ENCODE peak calls at places on chromosomes 4 and X, in five cellular contexts. Z is prostate gland, N is lower leg skin, P is transverse colon, Y is heart left ventricle. D is an unnamed sample.

GRCh38 chr4:96093563-96093962 is 253.7 kb downstream of the PDHA2 start:
- DNase-seq in Z (no peak), N (no peak), P (no peak), Y (no peak), D (no peak)

GRCh38 chr4:168863719-168864632 is 146.1 kb downstream of the CBR4 start:
- DNase-seq in Z (no peak), N (no peak), P (no peak), Y (no peak), D (no peak)

GRCh38 chrX:115642895-115643530 is 82.0 kb downstream of the PLS3 start:
- DNase-seq in Z (peak), N (peak), P (peak), Y (peak), D (peak)

GRCh38 chrX:152897216-152898144 is at the start of gene ZNF185:
- DNase-seq in Z (peak), N (no peak), P (peak), Y (no peak), D (no peak)

GRCh38 chr4:139873111-139873866 is 207.7 kb downstream of the MGST2 start:
- DNase-seq in Z (no peak), N (no peak), P (no peak), Y (no peak), D (no peak)

GRCh38 chrX:48794340-48794920 is 7.4 kb upstream of the HDAC6 start:
- DNase-seq in Z (no peak), N (no peak), P (no peak), Y (no peak), D (no peak)

GRCh38 chr4:7890635-7891393 is 48.8 kb downstream of the AFAP1 start:
- DNase-seq in Z (no peak), N (no peak), P (no peak), Y (no peak), D (no peak)

GRCh38 chrX:140712413-140713173 is 3.0 kb downstream of the LINC00632 start:
- DNase-seq in Z (peak), N (peak), P (peak), Y (peak), D (no peak)

GRCh38 chr4:168817418-168817817 is 192.6 kb downstream of the CBR4 start:
- DNase-seq in Z (no peak), N (no peak), P (no peak), Y (no peak), D (no peak)

GRCh38 chr4:92825186-92825715 is 521.5 kb downstream of the GRID2 start:
- DNase-seq in Z (no peak), N (no peak), P (no peak), Y (no peak), D (no peak)

GRCh38 chr4:110610620-110610939 is 12.3 kb downstream of the PITX2 start:
- DNase-seq in Z (no peak), N (no peak), P (no peak), Y (no peak), D (no peak)

GRCh38 chr4:2241410-2242353 is at the start of the genes HAUS3 and POLN:
- DNase-seq in Z (peak), N (peak), P (peak), Y (peak), D (peak)
- TF ChIP-seq POLR2A in Z (peak), N (no peak), P (peak), Y (peak), D (peak)

GRCh38 chr4:36242629-36243354 is 1.5 kb downstream of the ARAP2 start:
- DNase-seq in Z (no peak), N (no peak), P (no peak), Y (no peak), D (no peak)

GRCh38 chr4:36243355-36244256 is 708 bp downstream of the ARAP2 start:
- DNase-seq in Z (peak), N (no peak), P (peak), Y (peak), D (no peak)

GRCh38 chr4:36249605-36250004 is 5.3 kb upstream of the ARAP2 start:
- DNase-seq in Z (no peak), N (no peak), P (no peak), Y (no peak), D (no peak)

GRCh38 chr4:36241771-36242170 is 2.5 kb downstream of the ARAP2 start:
- DNase-seq in Z (no peak), N (no peak), P (no peak), Y (no peak), D (no peak)

DNA sequence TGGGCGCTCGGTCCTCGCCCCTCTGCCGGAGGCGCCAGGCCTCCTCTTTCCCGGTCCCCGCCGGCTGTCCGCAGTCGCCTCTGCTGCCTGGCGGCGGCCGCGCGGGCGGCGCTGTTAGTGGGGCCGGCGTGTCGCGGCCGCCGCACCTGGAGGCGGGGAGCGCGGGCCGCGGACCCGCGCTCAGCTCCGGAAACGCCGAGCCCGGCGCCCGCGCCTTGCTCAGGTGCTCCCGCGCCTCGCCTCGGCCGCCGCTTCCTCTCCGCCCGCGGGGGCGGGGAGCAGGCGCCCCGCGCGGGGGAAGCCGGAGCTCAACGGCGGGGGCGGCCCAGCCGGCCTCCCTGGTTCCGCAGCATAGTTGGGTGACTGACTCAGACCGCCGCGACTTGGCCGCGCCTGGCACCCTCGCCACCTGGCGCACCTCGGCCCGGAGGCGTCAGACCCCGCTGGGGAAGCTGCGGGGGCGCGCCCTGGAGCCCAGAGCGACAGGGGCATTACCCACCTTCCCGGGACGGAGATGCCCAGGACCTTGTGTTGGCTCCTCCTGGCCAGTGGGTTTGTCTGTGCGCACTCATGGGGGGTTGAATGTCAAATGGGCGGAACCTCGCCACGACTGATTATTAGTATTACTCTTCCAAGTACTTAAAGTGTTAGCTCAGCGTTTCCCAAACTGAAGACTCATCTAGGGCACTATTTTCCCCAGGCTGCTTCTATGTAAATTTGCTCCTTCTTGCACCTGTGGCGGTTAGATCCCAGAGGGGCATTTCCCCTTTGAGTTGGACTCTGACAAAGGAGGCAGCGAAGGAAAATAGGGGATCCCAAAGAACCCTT is at the start of gene ARAP2:
- DNase-seq in Z (peak), N (peak), P (peak), Y (peak), D (peak)
- TF ChIP-seq POLR2A in Z (peak), N (no peak), P (peak), Y (no peak), D (no peak)

GRCh38 chrX:74295102-74295501 is 8.9 kb upstream of the ZCCHC13 start:
- DNase-seq in Z (no peak), N (no peak), P (no peak), Y (no peak), D (no peak)

GRCh38 chrX:74291577-74291963 is 12.4 kb upstream of the ZCCHC13 start:
- DNase-seq in Z (no peak), N (no peak), P (no peak), Y (no peak), D (no peak)

GRCh38 chrX:74286950-74287349 is 17.0 kb upstream of the ZCCHC13 start:
- DNase-seq in Z (no peak), N (no peak), P (no peak), Y (no peak), D (no peak)

GRCh38 chrX:74293343-74293946 is 10.5 kb upstream of the ZCCHC13 start:
- DNase-seq in Z (peak), N (peak), P (peak), Y (peak), D (peak)

DNA sequence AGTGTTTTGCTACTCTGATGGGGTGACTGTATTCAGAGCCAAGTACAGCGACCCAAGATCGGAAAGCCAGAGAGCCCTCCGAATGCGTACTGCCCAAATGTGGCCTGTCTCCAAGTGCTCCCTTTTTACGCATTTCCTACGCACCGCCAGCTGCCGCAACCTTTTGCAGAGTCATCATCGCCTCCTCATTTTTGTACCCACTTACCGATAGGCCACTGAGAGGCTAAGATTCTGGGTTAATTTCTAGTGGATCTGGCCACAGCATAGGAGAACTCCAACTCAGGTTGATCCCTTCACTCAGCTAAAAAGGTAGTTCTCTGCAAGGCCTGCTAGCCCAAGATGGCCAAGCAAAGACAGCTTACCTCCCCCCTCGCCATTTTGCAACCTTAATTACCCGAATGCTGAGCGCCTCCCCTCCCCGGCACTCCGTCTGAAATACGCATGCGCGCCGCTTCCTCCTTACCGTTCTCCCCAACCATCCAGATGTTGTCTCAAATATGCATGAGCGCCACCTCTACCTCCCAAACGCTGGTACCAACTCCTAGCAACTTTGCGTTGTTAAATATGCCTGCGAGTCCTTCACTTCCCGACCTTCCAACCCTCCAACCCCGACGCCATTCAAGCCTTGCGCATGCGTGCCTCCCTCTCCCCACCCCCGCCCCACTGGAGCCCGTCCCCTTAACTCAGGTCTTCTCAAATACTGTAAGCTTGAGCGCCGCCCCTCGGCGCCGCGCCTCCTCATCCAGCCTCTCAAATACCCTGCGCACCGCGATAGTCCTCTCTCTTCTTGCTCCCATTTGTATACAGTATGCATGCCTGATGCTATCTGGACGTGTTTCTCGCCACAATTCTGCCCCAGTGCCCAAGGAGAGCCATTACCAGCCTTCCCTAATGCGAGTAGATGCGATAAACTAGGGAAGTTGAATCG is 11.8 kb upstream of the ZCCHC13 start:
- DNase-seq in Z (peak), N (peak), P (peak), Y (peak), D (peak)
- TF ChIP-seq POLR2A in Z (peak), N (no peak), P (peak), Y (no peak), D (no peak)

GRCh38 chrX:71532078-71532752 is 689 bp upstream of the OGT start:
- DNase-seq in Z (no peak), N (no peak), P (peak), Y (no peak), D (peak)

GRCh38 chrX:71533514-71533849 is 578 bp downstream of the OGT start:
- DNase-seq in Z (no peak), N (no peak), P (no peak), Y (no peak), D (no peak)

GRCh38 chrX:71532753-71533425 is at the start of gene OGT:
- DNase-seq in Z (peak), N (peak), P (peak), Y (peak), D (peak)

GRCh38 chrX:71534773-71535544 is 2.1 kb downstream of the OGT start:
- DNase-seq in Z (no peak), N (no peak), P (no peak), Y (no peak), D (no peak)

DNA sequence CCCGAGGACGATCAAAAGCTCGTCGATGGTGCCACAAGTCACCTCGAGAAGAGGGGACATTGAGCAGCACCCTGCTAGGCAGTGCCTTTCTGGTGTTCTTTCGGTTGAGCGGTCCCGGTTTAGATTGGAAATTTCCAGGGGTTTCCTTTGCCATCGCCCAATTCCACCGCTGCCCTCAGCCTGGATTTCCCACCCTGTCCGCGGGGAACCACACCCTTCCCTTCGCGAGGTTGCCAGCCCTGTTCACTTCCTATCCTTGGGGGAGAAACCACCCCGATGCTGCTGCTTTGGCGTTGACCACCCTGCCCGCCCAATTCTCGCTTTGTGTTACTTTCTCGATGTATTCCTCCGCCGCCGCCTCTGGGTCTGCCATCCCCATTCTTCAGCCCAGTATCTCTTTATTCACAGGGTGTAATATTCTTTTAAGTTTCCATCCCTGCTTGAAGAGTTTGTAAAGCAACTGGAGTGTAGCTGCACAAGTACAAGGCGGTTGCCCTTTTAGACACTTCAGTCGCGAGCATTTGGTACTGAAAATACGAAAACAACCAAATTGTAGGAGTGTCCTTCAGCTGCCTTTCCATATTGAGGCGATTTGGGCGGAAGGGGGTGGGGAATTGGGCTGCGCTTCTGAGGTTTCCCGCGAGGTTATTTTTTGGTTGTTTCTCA is 1.1 kb downstream of the OGT start:
- DNase-seq in Z (peak), N (peak), P (peak), Y (peak), D (peak)
- TF ChIP-seq POLR2A in Z (no peak), N (no peak), P (peak), Y (no peak), D (peak)

GRCh38 chr4:112280657-112281056 is 5.0 kb downstream of the TIFA start:
- DNase-seq in Z (no peak), N (no peak), P (no peak), Y (no peak), D (no peak)
- TF ChIP-seq POLR2A in Z (no peak), N (no peak), P (no peak), Y (no peak), D (no peak)

GRCh38 chrX:47560179-47560830 is 700 bp upstream of the ARAF start:
- DNase-seq in Z (no peak), N (no peak), P (no peak), Y (no peak), D (no peak)

GRCh38 chrX:47561653-47562151 is 697 bp downstream of the ARAF start:
- DNase-seq in Z (no peak), N (no peak), P (no peak), Y (no peak), D (no peak)

GRCh38 chrX:47558436-47558835 is 2.6 kb upstream of the ARAF start:
- DNase-seq in Z (no peak), N (no peak), P (no peak), Y (no peak), D (no peak)

GRCh38 chrX:47560831-47561652 is at the start of gene ARAF:
- DNase-seq in Z (peak), N (peak), P (peak), Y (peak), D (peak)

GRCh38 chrX:47556045-47556623 is 4.9 kb upstream of the ARAF start:
- DNase-seq in Z (peak), N (peak), P (peak), Y (peak), D (peak)
- TF ChIP-seq POLR2A in Z (peak), N (no peak), P (peak), Y (peak), D (peak)

GRCh38 chr4:16083217-16084191 is at the start of gene PROM1:
- DNase-seq in Z (no peak), N (no peak), P (peak), Y (peak), D (no peak)
- TF ChIP-seq POLR2A in Z (no peak), N (no peak), P (no peak), Y (no peak), D (no peak)